ENCODE peak calls at places on chromosomes 7 and 10, in seven cellular contexts. B, T, C, I, Y, Z and U are unnamed samples.

GRCh38 chr10:118595598-118596425 is at the start of gene PRLHR:
- DNase-seq in I (no peak), Y (no peak), Z (no peak), B (peak), T (no peak), C (peak), U (no peak)

GRCh38 chr10:10293431-10293830 is 724.2 kb upstream of the CELF2 start:
- DNase-seq in Y (no peak), B (peak), T (no peak), Z (no peak), I (no peak), C (no peak), U (no peak)

GRCh38 chr10:67783576-67784294 is 54.3 kb downstream of the DNAJC12 start:
- DNase-seq in B (no peak), T (peak), Z (no peak), I (no peak), C (no peak), Y (no peak), U (no peak)

GRCh38 chr10:4061441-4061951 is 276.5 kb upstream of the KLF6 start:
- DNase-seq in Z (peak), B (no peak), I (peak), C (peak), T (no peak), Y (peak), U (no peak)

GRCh38 chr10:36441557-36441956 is 683.8 kb upstream of the ANKRD30A start:
- DNase-seq in Z (no peak), B (no peak), Y (no peak), C (peak), T (no peak), I (no peak), U (no peak)

GRCh38 chr10:78357027-78357672 is 323.5 kb downstream of the RPS24 start:
- DNase-seq in Z (no peak), C (no peak), Y (no peak), B (no peak), I (no peak), T (no peak), U (no peak)

GRCh38 chr7:99456288-99456687 is 9.7 kb downstream of the ATP5MF start:
- DNase-seq in T (no peak), B (no peak), C (no peak), I (no peak), Z (no peak), Y (no peak), U (no peak)

GRCh38 chr10:123398756-123399155 is 244.6 kb downstream of the BUB3 start:
- DNase-seq in T (peak), C (no peak), Y (no peak), Z (no peak), B (no peak), I (no peak), U (no peak)

GRCh38 chr10:792792-793100 is 103.3 kb upstream of the DIP2C start:
- DNase-seq in I (no peak), Z (no peak), B (no peak), Y (no peak), C (peak), T (no peak), U (no peak)

GRCh38 chr10:72295330-72295910 is 21.7 kb downstream of the DDIT4 start:
- DNase-seq in B (no peak), Y (no peak), T (no peak), I (no peak), C (no peak), Z (no peak), U (no peak)

GRCh38 chr10:125060851-125061556 is 99.4 kb downstream of the CTBP2 start:
- DNase-seq in Y (peak), Z (peak), C (peak), T (peak), B (peak), I (peak), U (peak)

GRCh38 chr10:30503700-30504462 is 69.9 kb downstream of the MAP3K8 start:
- DNase-seq in Y (no peak), T (no peak), I (no peak), C (no peak), B (no peak), Z (no peak), U (no peak)

GRCh38 chr7:150993511-150993910 is 2.7 kb downstream of the NOS3 start:
- DNase-seq in Z (no peak), I (peak), C (no peak), T (no peak), Y (no peak), B (peak), U (no peak)

GRCh38 chr7:156753630-156754029 is 113.1 kb downstream of the RNF32 start:
- DNase-seq in T (no peak), Z (no peak), B (no peak), C (no peak), I (no peak), Y (no peak), U (no peak)

GRCh38 chr7:115357213-115357999 is 435.5 kb downstream of the MDFIC start:
- DNase-seq in Z (no peak), B (no peak), C (peak), I (no peak), T (no peak), Y (no peak), U (no peak)

GRCh38 chr10:114631090-114631677 is 26.9 kb downstream of the ABLIM1 start:
- DNase-seq in B (no peak), T (no peak), Z (no peak), I (peak), Y (no peak), C (no peak), U (no peak)

GRCh38 chr7:27157717-27158431 is 1.4 kb upstream of the HOXA7 start:
- DNase-seq in I (no peak), Z (peak), Y (peak), B (peak), C (no peak), T (no peak), U (no peak)

GRCh38 chr7:135481600-135481979 is 28.3 kb downstream of the CNOT4 start:
- DNase-seq in C (no peak), B (no peak), I (no peak), T (no peak), Y (no peak), Z (no peak), U (no peak)

GRCh38 chr7:15906436-15906835 is 220.0 kb upstream of the MEOX2 start:
- DNase-seq in B (no peak), Z (no peak), Y (no peak), I (no peak), T (no peak), C (no peak), U (no peak)

GRCh38 chr7:28136885-28137284 is 43.7 kb downstream of the JAZF1 start:
- DNase-seq in Z (no peak), I (no peak), C (no peak), Y (no peak), T (no peak), B (no peak), U (no peak)

GRCh38 chr10:31977440-31978157 is 49.0 kb upstream of the ARHGAP12 start:
- DNase-seq in Z (no peak), Y (no peak), T (peak), I (no peak), B (no peak), C (peak), U (no peak)

GRCh38 chr10:96697438-96697837 is 22.9 kb downstream of the PIK3AP1 start:
- DNase-seq in I (no peak), Z (no peak), B (no peak), T (no peak), Y (no peak), C (no peak), U (no peak)

GRCh38 chr10:32038777-32039176 is 17.4 kb downstream of the KIF5B start:
- DNase-seq in T (no peak), Z (no peak), B (no peak), Y (no peak), C (peak), I (no peak), U (no peak)

GRCh38 chr7:21476429-21476828 is 48.5 kb downstream of the SP4 start:
- DNase-seq in I (no peak), Z (no peak), Y (no peak), B (no peak), C (no peak), T (no peak), U (no peak)

GRCh38 chr7:17368856-17369520 is 70.5 kb downstream of the AHR start:
- DNase-seq in T (no peak), B (no peak), I (no peak), C (no peak), Z (no peak), Y (no peak), U (no peak)

GRCh38 chr10:91514025-91514424 is 103.9 kb downstream of the HECTD2 start:
- DNase-seq in C (peak), Y (no peak), Z (no peak), B (no peak), I (no peak), T (no peak), U (no peak)

GRCh38 chr7:45938626-45939302 is 17.7 kb upstream of the IGFBP3 start:
- DNase-seq in I (no peak), B (peak), Z (no peak), Y (no peak), T (no peak), C (no peak), U (no peak)

GRCh38 chr7:138684360-138684759 is 16.8 kb downstream of the SVOPL start:
- DNase-seq in B (no peak), I (no peak), Z (no peak), C (peak), T (no peak), Y (no peak), U (no peak)

GRCh38 chr7:154409703-154410311 is 357.6 kb downstream of the DPP6 start:
- DNase-seq in Z (no peak), Y (no peak), T (peak), C (peak), I (no peak), B (peak), U (no peak)

GRCh38 chr7:14637968-14638367 is 264.6 kb downstream of the DGKB start:
- DNase-seq in Y (no peak), C (no peak), T (no peak), Z (no peak), I (no peak), B (no peak), U (no peak)

GRCh38 chr7:29336851-29337627 is 142.5 kb downstream of the CHN2 start:
- DNase-seq in C (no peak), Y (no peak), B (no peak), Z (no peak), T (no peak), I (no peak), U (peak)

GRCh38 chr10:123140164-123140982 is 4.6 kb downstream of the HMX3 start:
- DNase-seq in Z (no peak), I (peak), C (no peak), B (peak), Y (no peak), T (no peak), U (no peak)

GRCh38 chr7:131400833-131401593 is 73.3 kb downstream of the MKLN1 start:
- DNase-seq in B (no peak), Y (no peak), I (no peak), C (peak), Z (no peak), T (no peak), U (no peak)

GRCh38 chr7:18505870-18506460 is 10.4 kb downstream of the HDAC9 start:
- DNase-seq in C (peak), B (no peak), T (peak), Y (no peak), Z (peak), I (no peak), U (no peak)

GRCh38 chr7:127392566-127393369 is at the start of gene ZNF800:
- DNase-seq in C (peak), Y (peak), T (peak), B (peak), I (peak), Z (peak), U (peak)

GRCh38 chr10:22222236-22223190 is 4.7 kb upstream of the EBLN1 start:
- DNase-seq in T (peak), C (no peak), Z (no peak), Y (no peak), I (no peak), B (no peak), U (no peak)

GRCh38 chr7:50214771-50215170 is 89.7 kb upstream of the IKZF1 start:
- DNase-seq in T (no peak), C (no peak), B (no peak), I (no peak), Z (no peak), Y (no peak), U (no peak)

GRCh38 chr7:85471312-85471711 is 284.5 kb upstream of the SEMA3D start:
- DNase-seq in Z (no peak), B (no peak), T (no peak), C (no peak), I (no peak), Y (no peak), U (no peak)

GRCh38 chr7:143892527-143893300 is 9.3 kb downstream of the TCAF1 start:
- DNase-seq in T (peak), Y (no peak), Z (no peak), I (no peak), B (no peak), C (peak), U (no peak)

DNA sequence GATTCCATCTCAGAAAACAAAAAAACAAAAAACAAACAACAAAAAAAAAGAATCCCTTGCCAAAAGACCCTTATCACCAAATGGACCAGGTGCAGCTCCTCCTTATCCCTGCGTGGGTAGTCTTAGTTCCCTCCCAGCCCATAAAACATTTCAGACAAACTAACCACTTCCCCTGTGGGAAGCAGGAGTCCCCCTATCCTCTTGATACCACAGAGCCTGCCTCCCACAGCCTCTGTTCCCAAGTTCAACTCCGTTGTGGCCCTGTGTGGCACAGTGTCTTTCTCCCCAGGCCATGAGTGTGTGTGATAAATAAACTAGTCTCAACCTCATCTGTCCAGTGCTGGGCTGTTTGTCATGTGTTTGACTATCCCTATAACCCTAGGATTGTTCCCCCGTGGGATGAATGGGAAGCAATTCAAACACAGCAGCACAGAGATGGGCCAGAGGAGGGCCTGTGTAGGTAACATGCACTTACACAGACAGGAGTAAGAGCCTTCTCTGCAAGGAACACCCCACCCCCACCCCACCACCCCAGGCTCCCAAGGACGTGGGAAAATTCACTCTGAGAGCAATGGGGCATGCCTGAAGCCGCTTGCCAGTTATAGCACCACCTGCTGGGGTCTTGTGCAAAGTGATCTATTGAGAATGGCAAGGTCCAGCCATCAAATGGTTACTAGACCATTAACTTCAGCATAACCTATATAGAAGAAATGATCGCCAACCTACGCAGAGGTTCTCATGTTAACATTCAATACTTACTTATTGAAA is 147.1 kb upstream of the GHITM start:
- DNase-seq in T (peak), Y (peak), B (peak), Z (no peak), C (peak), I (no peak), U (no peak)
- TF ChIP-seq CTCF in T (peak), Y (no peak), B (peak), Z (no peak), C (no peak), I (no peak), U (no peak)

GRCh38 chr7:44384586-44385383 is 59.4 kb upstream of the CAMK2B start:
- DNase-seq in B (no peak), Y (peak), C (no peak), T (no peak), I (peak), Z (no peak), U (no peak)
- TF ChIP-seq CTCF in B (no peak), Y (no peak), C (no peak), T (no peak), I (no peak), Z (no peak), U (no peak)

GRCh38 chr7:124171068-124171467 is 138.2 kb upstream of the TMEM229A start:
- DNase-seq in T (peak), B (peak), C (no peak), Z (no peak), Y (no peak), I (no peak), U (no peak)
- TF ChIP-seq CTCF in T (peak), B (peak), C (peak), Z (no peak), Y (no peak), I (no peak), U (no peak)

GRCh38 chr10:82953331-82953730 is 1078.3 kb downstream of the NRG3 start:
- DNase-seq in Z (no peak), C (peak), I (no peak), Y (no peak), T (no peak), B (no peak), U (no peak)

GRCh38 chr10:82949816-82950575 is 1075.0 kb downstream of the NRG3 start:
- DNase-seq in C (no peak), Y (no peak), Z (no peak), I (no peak), T (peak), B (no peak), U (no peak)

GRCh38 chr10:82953909-82954308 is 1078.9 kb downstream of the NRG3 start:
- DNase-seq in B (no peak), Z (no peak), T (peak), I (no peak), C (no peak), Y (no peak), U (no peak)
- TF ChIP-seq CTCF in B (no peak), Z (no peak), T (peak), I (no peak), C (no peak), Y (no peak), U (no peak)